ENCODE peak calls at places on chromosomes 13 and 19, in five cellular contexts. V is activated T-helper 1 cell treated with anti-CD3 and anti-CD28 coated beads, Interleukin-2, amount 50 U/mL, for 16 hours; O is mucosa of gallbladder; D is activated naive CD4-positive, alpha-beta T cell; U is stimulated activated CD4-positive, alpha-beta T cell treated with anti-CD3 and anti-CD28 coated beads, TNF-alpha, amount 100 ng/mL, for 24 hours. N is an unnamed sample.

GRCh38 chr19:6739884-6740588 is 556 bp downstream of the TRIP10 start:
- DNase-seq in U (peak), D (no peak), V (no peak), O (no peak), N (no peak)

GRCh38 chr19:38265213-38265861 is 964 bp downstream of the SPINT2 start:
- DNase-seq in U (no peak), O (no peak), D (no peak), V (no peak), N (no peak)

GRCh38 chr13:93984876-93985275 is 494.6 kb downstream of the DCT start:
- DNase-seq in V (no peak), U (no peak), O (no peak), D (no peak), N (no peak)

GRCh38 chr19:34241513-34242337 is 12.6 kb upstream of the GARRE1 start:
- DNase-seq in O (no peak), V (no peak), U (no peak), D (no peak), N (peak)

GRCh38 chr13:112619730-112620639 is 32.0 kb upstream of the TUBGCP3 start:
- DNase-seq in V (no peak), D (no peak), U (no peak), O (no peak), N (peak)

GRCh38 chr13:40410315-40410714 is 256.1 kb downstream of the FOXO1 start:
- DNase-seq in V (no peak), D (no peak), O (no peak), U (no peak), N (no peak)

GRCh38 chr13:75687145-75687763 is 51.1 kb downstream of the LMO7 start:
- DNase-seq in U (no peak), D (no peak), V (no peak), O (no peak), N (no peak)

GRCh38 chr13:21673592-21674270 is 2.9 kb downstream of the FGF9 start:
- DNase-seq in U (peak), D (peak), V (no peak), O (peak), N (no peak)

GRCh38 chr19:6516018-6516658 is 14.0 kb upstream of the TUBB4A start:
- DNase-seq in V (peak), O (peak), U (peak), D (no peak), N (peak)

GRCh38 chr13:51970251-51970793 is 40.9 kb downstream of the ATP7B start:
- DNase-seq in U (no peak), V (no peak), D (no peak), O (no peak), N (no peak)

GRCh38 chr19:58319241-58319640 is 7.6 kb upstream of the ZSCAN22 start:
- DNase-seq in V (no peak), U (no peak), O (no peak), D (no peak), N (no peak)

GRCh38 chr13:23645851-23646250 is 75.6 kb downstream of the TNFRSF19 start:
- DNase-seq in O (no peak), D (no peak), V (no peak), U (no peak), N (no peak)

GRCh38 chr13:46295531-46296464 is 84.1 kb downstream of the LRRC63 start:
- DNase-seq in D (no peak), U (peak), O (peak), V (peak), N (no peak)

GRCh38 chr19:2426661-2427322 is 594 bp downstream of the TIMM13 start:
- DNase-seq in O (no peak), D (no peak), U (peak), V (no peak), N (no peak)

GRCh38 chr13:23744315-23744714 is 144.9 kb downstream of the MIPEP start:
- DNase-seq in V (no peak), O (no peak), U (no peak), D (no peak), N (no peak)

GRCh38 chr13:89726690-89727435 is 1620.6 kb upstream of the MIR17HG start:
- DNase-seq in V (no peak), O (no peak), D (no peak), U (no peak), N (no peak)

GRCh38 chr19:42628411-42629135 is 33.8 kb upstream of the CEACAM8 start:
- DNase-seq in O (no peak), D (no peak), V (no peak), U (peak), N (no peak)

GRCh38 chr13:60612593-60612992 is 215.6 kb downstream of the TDRD3 start:
- DNase-seq in O (no peak), D (no peak), V (no peak), U (no peak), N (no peak)

GRCh38 chr13:102907016-102907756 is 61.4 kb downstream of the ERCC5 start:
- DNase-seq in V (no peak), U (no peak), D (no peak), O (no peak), N (no peak)

GRCh38 chr19:34328982-34329381 is 36.0 kb upstream of the GPI start:
- DNase-seq in D (no peak), U (no peak), V (no peak), O (no peak), N (no peak)

GRCh38 chr19:42092350-42092749 is 16.4 kb downstream of the ZNF574 start:
- DNase-seq in U (peak), D (no peak), O (no peak), V (no peak), N (no peak)

GRCh38 chr19:16106121-16106520 is 5.6 kb upstream of the RAB8A start:
- DNase-seq in V (no peak), D (no peak), U (no peak), O (no peak), N (no peak)

GRCh38 chr19:39200818-39201145 is 3.3 kb downstream of the SYCN start:
- DNase-seq in D (no peak), V (no peak), O (no peak), U (no peak), N (no peak)

GRCh38 chr19:39046037-39046821 is 13.9 kb upstream of the FBXO27 start:
- DNase-seq in O (peak), U (no peak), V (no peak), D (no peak), N (no peak)

GRCh38 chr19:43465468-43466120 is at the start of gene LYPD3:
- DNase-seq in O (no peak), D (no peak), U (peak), V (no peak), N (no peak)

GRCh38 chr13:45718063-45718462 is 15.9 kb downstream of the CBY2 start:
- DNase-seq in D (no peak), V (no peak), O (no peak), U (no peak), N (no peak)

GRCh38 chr19:49684983-49685553 is 4.3 kb upstream of the ADM5 start:
- DNase-seq in U (no peak), V (no peak), D (no peak), O (no peak), N (no peak)

GRCh38 chr19:33644284-33644836 is 22.6 kb downstream of the CHST8 start:
- DNase-seq in V (no peak), O (no peak), D (no peak), U (no peak), N (no peak)

N was measured in type B pancreatic cell.